ENCODE peak calls at places on chromosomes 2 and 18, in five cellular contexts. One of them, this sample, is unnamed.

GRCh38 chr2:41489638-41490037 is 558.2 kb upstream of the PKDCC start:
- DNase-seq in cardiac muscle cell: no peak
- DNase-seq in AG09319: no peak
- DNase-seq in mesothelial cell of epicardium: no peak
- DNase-seq in tibial artery: no peak
- DNase-seq in this sample: no peak

GRCh38 chr2:143258126-143258892 is 129.1 kb downstream of the ARHGAP15 start:
- DNase-seq in cardiac muscle cell: no peak
- DNase-seq in AG09319: no peak
- DNase-seq in mesothelial cell of epicardium: no peak
- DNase-seq in tibial artery: no peak
- DNase-seq in this sample: no peak

GRCh38 chr2:160376576-160376975 is 117.0 kb downstream of the RBMS1 start:
- DNase-seq in cardiac muscle cell: no peak
- DNase-seq in AG09319: no peak
- DNase-seq in mesothelial cell of epicardium: no peak
- DNase-seq in tibial artery: no peak
- DNase-seq in this sample: no peak

GRCh38 chr18:54791657-54792056 is 36.6 kb upstream of the RAB27B start:
- DNase-seq in cardiac muscle cell: no peak
- DNase-seq in AG09319: no peak
- DNase-seq in mesothelial cell of epicardium: no peak
- DNase-seq in tibial artery: no peak
- DNase-seq in this sample: no peak

GRCh38 chr2:166314022-166314759 is 61.6 kb downstream of the SCN9A start:
- DNase-seq in cardiac muscle cell: no peak
- DNase-seq in AG09319: peak
- DNase-seq in mesothelial cell of epicardium: no peak
- DNase-seq in tibial artery: no peak
- DNase-seq in this sample: no peak

GRCh38 chr2:101478561-101479001 is 3.7 kb upstream of the RFX8 start:
- DNase-seq in cardiac muscle cell: no peak
- DNase-seq in AG09319: no peak
- DNase-seq in mesothelial cell of epicardium: no peak
- DNase-seq in tibial artery: no peak
- DNase-seq in this sample: no peak

GRCh38 chr2:119142822-119143221 is 15.7 kb downstream of the C1QL2 start:
- DNase-seq in cardiac muscle cell: no peak
- DNase-seq in AG09319: no peak
- DNase-seq in mesothelial cell of epicardium: no peak
- DNase-seq in tibial artery: no peak
- DNase-seq in this sample: no peak

GRCh38 chr2:43424262-43425207 is 171.3 kb downstream of the THADA start:
- DNase-seq in cardiac muscle cell: no peak
- DNase-seq in AG09319: no peak
- DNase-seq in mesothelial cell of epicardium: no peak
- DNase-seq in tibial artery: no peak
- DNase-seq in this sample: no peak

GRCh38 chr2:126657146-126657635 is 1.2 kb downstream of the GYPC start:
- DNase-seq in cardiac muscle cell: no peak
- DNase-seq in AG09319: peak
- DNase-seq in mesothelial cell of epicardium: no peak
- DNase-seq in tibial artery: peak
- DNase-seq in this sample: no peak

GRCh38 chr2:170218931-170219330 is 41.0 kb downstream of the MYO3B start:
- DNase-seq in cardiac muscle cell: no peak
- DNase-seq in AG09319: no peak
- DNase-seq in mesothelial cell of epicardium: no peak
- DNase-seq in tibial artery: no peak
- DNase-seq in this sample: no peak

GRCh38 chr2:42770288-42771131 is 6.6 kb upstream of the OXER1 start:
- DNase-seq in cardiac muscle cell: peak
- DNase-seq in AG09319: no peak
- DNase-seq in mesothelial cell of epicardium: no peak
- DNase-seq in tibial artery: no peak
- DNase-seq in this sample: no peak

GRCh38 chr2:128456281-128456680 is 137.6 kb upstream of the HS6ST1 start:
- DNase-seq in cardiac muscle cell: no peak
- DNase-seq in AG09319: no peak
- DNase-seq in mesothelial cell of epicardium: no peak
- DNase-seq in tibial artery: peak
- DNase-seq in this sample: no peak

GRCh38 chr2:47336259-47337238 is 66.4 kb upstream of the MSH2 start:
- DNase-seq in cardiac muscle cell: no peak
- DNase-seq in AG09319: no peak
- DNase-seq in mesothelial cell of epicardium: no peak
- DNase-seq in tibial artery: no peak
- DNase-seq in this sample: no peak

GRCh38 chr2:23583467-23583866 is 198.5 kb downstream of the KLHL29 start:
- DNase-seq in cardiac muscle cell: no peak
- DNase-seq in AG09319: no peak
- DNase-seq in mesothelial cell of epicardium: no peak
- DNase-seq in tibial artery: no peak
- DNase-seq in this sample: no peak

GRCh38 chr2:16244966-16245320 is 304.6 kb downstream of the MYCN start:
- DNase-seq in cardiac muscle cell: no peak
- DNase-seq in AG09319: no peak
- DNase-seq in mesothelial cell of epicardium: no peak
- DNase-seq in tibial artery: no peak
- DNase-seq in this sample: no peak

GRCh38 chr2:189379731-189380261 is 61.5 kb upstream of the WDR75 start:
- DNase-seq in cardiac muscle cell: no peak
- DNase-seq in AG09319: no peak
- DNase-seq in mesothelial cell of epicardium: no peak
- DNase-seq in tibial artery: no peak
- DNase-seq in this sample: no peak

GRCh38 chr18:46220116-46220515 is 115.9 kb downstream of the HAUS1 start:
- DNase-seq in cardiac muscle cell: no peak
- DNase-seq in AG09319: peak
- DNase-seq in mesothelial cell of epicardium: no peak
- DNase-seq in tibial artery: no peak
- DNase-seq in this sample: no peak

GRCh38 chr2:130336877-130337734 is 5.6 kb upstream of the IMP4 start:
- DNase-seq in cardiac muscle cell: peak
- DNase-seq in AG09319: peak
- DNase-seq in mesothelial cell of epicardium: peak
- DNase-seq in tibial artery: peak
- DNase-seq in this sample: peak

GRCh38 chr2:25794544-25795276 is 83.6 kb downstream of the ASXL2 start:
- DNase-seq in cardiac muscle cell: no peak
- DNase-seq in AG09319: no peak
- DNase-seq in mesothelial cell of epicardium: no peak
- DNase-seq in tibial artery: no peak
- DNase-seq in this sample: no peak

GRCh38 chr18:50466634-50467033 is 91.8 kb downstream of the SKA1 start:
- DNase-seq in cardiac muscle cell: no peak
- DNase-seq in AG09319: no peak
- DNase-seq in mesothelial cell of epicardium: no peak
- DNase-seq in tibial artery: no peak
- DNase-seq in this sample: no peak

GRCh38 chr2:7633556-7634153 is 716.4 kb downstream of the RNF144A start:
- DNase-seq in cardiac muscle cell: no peak
- DNase-seq in AG09319: no peak
- DNase-seq in mesothelial cell of epicardium: no peak
- DNase-seq in tibial artery: no peak
- DNase-seq in this sample: no peak

GRCh38 chr18:74069178-74070050 is 78.2 kb downstream of the FBXO15 start:
- DNase-seq in cardiac muscle cell: no peak
- DNase-seq in AG09319: no peak
- DNase-seq in mesothelial cell of epicardium: no peak
- DNase-seq in tibial artery: no peak
- DNase-seq in this sample: no peak

GRCh38 chr2:216698291-216698690 is 2.9 kb upstream of the IGFBP5 start:
- DNase-seq in cardiac muscle cell: no peak
- DNase-seq in AG09319: no peak
- DNase-seq in mesothelial cell of epicardium: no peak
- DNase-seq in tibial artery: no peak
- DNase-seq in this sample: no peak

GRCh38 chr2:113180131-113180946 is 6.6 kb downstream of the PSD4 start:
- DNase-seq in cardiac muscle cell: no peak
- DNase-seq in AG09319: no peak
- DNase-seq in mesothelial cell of epicardium: no peak
- DNase-seq in tibial artery: peak
- DNase-seq in this sample: no peak

GRCh38 chr2:237085261-237086221 is at the start of gene COPS8:
- DNase-seq in cardiac muscle cell: peak
- DNase-seq in AG09319: peak
- DNase-seq in mesothelial cell of epicardium: peak
- DNase-seq in tibial artery: peak
- DNase-seq in this sample: peak
- TF ChIP-seq CTCF in cardiac muscle cell: peak
- TF ChIP-seq CTCF in AG09319: peak
- TF ChIP-seq CTCF in mesothelial cell of epicardium: no peak
- TF ChIP-seq CTCF in tibial artery: no peak
- TF ChIP-seq CTCF in this sample: no peak

DNA sequence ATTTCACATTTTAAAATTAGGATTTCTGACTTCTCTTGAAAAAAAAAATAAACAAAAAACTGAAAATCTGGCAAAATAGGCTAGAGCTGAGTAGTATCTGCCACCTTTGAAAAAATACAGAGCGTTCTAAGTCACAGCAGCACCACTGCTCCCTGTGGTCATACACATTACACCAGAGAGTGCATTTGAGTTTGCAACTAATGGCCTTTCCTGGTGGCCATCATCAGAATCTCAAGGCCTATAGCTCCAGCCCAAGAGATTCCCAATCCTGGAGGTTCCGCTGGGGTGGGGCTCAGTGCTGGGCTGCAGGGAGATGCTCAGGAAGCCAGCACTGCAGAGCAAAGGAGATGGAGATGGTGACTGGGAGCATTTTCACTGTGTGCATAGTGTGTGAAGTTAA is 17.5 kb downstream of the SMYD1 start:
- DNase-seq in cardiac muscle cell: no peak
- DNase-seq in AG09319: no peak
- DNase-seq in mesothelial cell of epicardium: no peak
- DNase-seq in tibial artery: no peak
- DNase-seq in this sample: no peak
- TF ChIP-seq CTCF in cardiac muscle cell: no peak
- TF ChIP-seq CTCF in AG09319: no peak
- TF ChIP-seq CTCF in mesothelial cell of epicardium: no peak
- TF ChIP-seq CTCF in tibial artery: no peak
- TF ChIP-seq CTCF in this sample: no peak

GRCh38 chr18:13112982-13113381 is 105.6 kb upstream of the LDLRAD4 start:
- DNase-seq in cardiac muscle cell: peak
- DNase-seq in AG09319: no peak
- DNase-seq in mesothelial cell of epicardium: no peak
- DNase-seq in tibial artery: no peak
- DNase-seq in this sample: no peak
- TF ChIP-seq CTCF in cardiac muscle cell: peak
- TF ChIP-seq CTCF in AG09319: peak
- TF ChIP-seq CTCF in mesothelial cell of epicardium: no peak
- TF ChIP-seq CTCF in tibial artery: no peak
- TF ChIP-seq CTCF in this sample: no peak

GRCh38 chr2:200483729-200484198 is 26.1 kb downstream of the KCTD18 start:
- DNase-seq in cardiac muscle cell: peak
- DNase-seq in AG09319: no peak
- DNase-seq in mesothelial cell of epicardium: no peak
- DNase-seq in tibial artery: no peak
- DNase-seq in this sample: no peak
- TF ChIP-seq CTCF in cardiac muscle cell: peak
- TF ChIP-seq CTCF in AG09319: peak
- TF ChIP-seq CTCF in mesothelial cell of epicardium: peak
- TF ChIP-seq CTCF in tibial artery: no peak
- TF ChIP-seq CTCF in this sample: no peak

GRCh38 chr2:74293191-74294065 is 49.8 kb downstream of the SLC4A5 start:
- DNase-seq in cardiac muscle cell: no peak
- DNase-seq in AG09319: no peak
- DNase-seq in mesothelial cell of epicardium: no peak
- DNase-seq in tibial artery: no peak
- DNase-seq in this sample: no peak
- TF ChIP-seq CTCF in cardiac muscle cell: no peak
- TF ChIP-seq CTCF in AG09319: no peak
- TF ChIP-seq CTCF in mesothelial cell of epicardium: no peak
- TF ChIP-seq CTCF in tibial artery: no peak
- TF ChIP-seq CTCF in this sample: no peak

GRCh38 chr18:58526425-58527115 is 102.3 kb downstream of the ALPK2 start:
- DNase-seq in cardiac muscle cell: no peak
- DNase-seq in AG09319: no peak
- DNase-seq in mesothelial cell of epicardium: no peak
- DNase-seq in tibial artery: no peak
- DNase-seq in this sample: no peak
- TF ChIP-seq CTCF in cardiac muscle cell: no peak
- TF ChIP-seq CTCF in AG09319: no peak
- TF ChIP-seq CTCF in mesothelial cell of epicardium: no peak
- TF ChIP-seq CTCF in tibial artery: no peak
- TF ChIP-seq CTCF in this sample: no peak

GRCh38 chr2:104412384-104412783 is 441.5 kb upstream of the POU3F3 start:
- DNase-seq in cardiac muscle cell: peak
- DNase-seq in AG09319: no peak
- DNase-seq in mesothelial cell of epicardium: no peak
- DNase-seq in tibial artery: no peak
- DNase-seq in this sample: no peak
- TF ChIP-seq CTCF in cardiac muscle cell: no peak
- TF ChIP-seq CTCF in AG09319: peak
- TF ChIP-seq CTCF in mesothelial cell of epicardium: peak
- TF ChIP-seq CTCF in tibial artery: no peak
- TF ChIP-seq CTCF in this sample: no peak

DNA sequence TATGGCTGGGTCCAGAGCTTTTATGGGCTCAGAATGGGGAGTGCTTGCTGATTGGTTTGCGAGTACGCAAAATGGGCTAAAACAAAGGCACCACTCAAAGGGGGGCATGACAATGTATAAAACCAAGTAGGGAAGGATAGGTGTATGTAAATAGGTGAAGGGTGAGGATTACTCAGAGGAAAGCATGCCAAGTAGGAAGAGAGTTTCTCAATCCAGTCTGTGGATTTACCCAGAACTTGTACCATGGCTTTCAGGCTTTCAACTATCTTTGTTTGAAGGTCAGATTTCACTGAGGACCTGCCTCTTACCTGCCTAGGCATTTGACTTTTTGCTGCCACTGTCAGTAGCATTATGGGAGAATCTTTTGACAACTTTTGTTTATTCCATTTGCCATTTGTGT is 92.3 kb downstream of the RAB3GAP1 start:
- DNase-seq in cardiac muscle cell: no peak
- DNase-seq in AG09319: no peak
- DNase-seq in mesothelial cell of epicardium: no peak
- DNase-seq in tibial artery: no peak
- DNase-seq in this sample: no peak
- TF ChIP-seq CTCF in cardiac muscle cell: no peak
- TF ChIP-seq CTCF in AG09319: no peak
- TF ChIP-seq CTCF in mesothelial cell of epicardium: no peak
- TF ChIP-seq CTCF in tibial artery: no peak
- TF ChIP-seq CTCF in this sample: no peak